ENCODE peak calls at places on chromosomes 11 and 22, in five cellular contexts. One of them, this sample, is unnamed.
A peak's percentile ranks its signal among the peaks of the same experiment; 100 is the strongest.

GRCh38 chr22:22920910-22921550 is 33.4 kb downstream of the IGLL5 start:
- DNase-seq in tibial artery: no peak
- DNase-seq in upper lobe of right lung: no peak
- DNase-seq in psoas muscle: no peak
- DNase-seq in CD4-positive, alpha-beta memory T cell: no peak
- DNase-seq in this sample: no peak

GRCh38 chr11:128361451-128362020 is 225.8 kb downstream of the ETS1 start:
- DNase-seq in psoas muscle: no peak
- DNase-seq in upper lobe of right lung: no peak
- DNase-seq in tibial artery: no peak
- DNase-seq in CD4-positive, alpha-beta memory T cell: peak; percentile 58
- DNase-seq in this sample: no peak

GRCh38 chr11:123441161-123441560 is 11.1 kb downstream of the GRAMD1B start:
- DNase-seq in CD4-positive, alpha-beta memory T cell: no peak
- DNase-seq in psoas muscle: no peak
- DNase-seq in tibial artery: no peak
- DNase-seq in upper lobe of right lung: no peak
- DNase-seq in this sample: no peak

GRCh38 chr11:88414981-88415391 is 77.5 kb upstream of the CTSC start:
- DNase-seq in tibial artery: no peak
- DNase-seq in upper lobe of right lung: no peak
- DNase-seq in psoas muscle: no peak
- DNase-seq in CD4-positive, alpha-beta memory T cell: peak; percentile 62
- DNase-seq in this sample: no peak

GRCh38 chr11:6204708-6205107 is 649 bp upstream of the C11orf42 start:
- DNase-seq in psoas muscle: no peak
- DNase-seq in CD4-positive, alpha-beta memory T cell: no peak
- DNase-seq in tibial artery: no peak
- DNase-seq in upper lobe of right lung: no peak
- DNase-seq in this sample: no peak

GRCh38 chr11:958101-958500 is 32.4 kb downstream of the AP2A2 start:
- DNase-seq in tibial artery: no peak
- DNase-seq in psoas muscle: no peak
- DNase-seq in upper lobe of right lung: no peak
- DNase-seq in CD4-positive, alpha-beta memory T cell: no peak
- DNase-seq in this sample: peak; percentile 10

GRCh38 chr11:104015649-104016415 is 20.6 kb upstream of the DDI1 start:
- DNase-seq in psoas muscle: no peak
- DNase-seq in CD4-positive, alpha-beta memory T cell: no peak
- DNase-seq in tibial artery: no peak
- DNase-seq in upper lobe of right lung: no peak
- DNase-seq in this sample: no peak

GRCh38 chr22:47787501-47788227 is 1025.2 kb downstream of the TBC1D22A start:
- DNase-seq in tibial artery: no peak
- DNase-seq in upper lobe of right lung: no peak
- DNase-seq in psoas muscle: no peak
- DNase-seq in CD4-positive, alpha-beta memory T cell: no peak
- DNase-seq in this sample: no peak

GRCh38 chr11:65497141-65498041 is 1.5 kb upstream of the MALAT1 start:
- DNase-seq in psoas muscle: peak; percentile 99
- DNase-seq in tibial artery: peak; percentile 98
- DNase-seq in CD4-positive, alpha-beta memory T cell: peak; percentile 97
- DNase-seq in upper lobe of right lung: peak; percentile 99
- DNase-seq in this sample: peak; percentile 99

GRCh38 chr22:17882162-17882561 is 107.9 kb upstream of the BID start:
- DNase-seq in tibial artery: no peak
- DNase-seq in CD4-positive, alpha-beta memory T cell: no peak
- DNase-seq in psoas muscle: no peak
- DNase-seq in upper lobe of right lung: no peak
- DNase-seq in this sample: no peak

GRCh38 chr11:114279778-114280532 is 16.2 kb upstream of the NNMT start:
- DNase-seq in psoas muscle: no peak
- DNase-seq in upper lobe of right lung: no peak
- DNase-seq in tibial artery: peak; percentile 44
- DNase-seq in CD4-positive, alpha-beta memory T cell: no peak
- DNase-seq in this sample: no peak

GRCh38 chr11:72249961-72250360 is 6.0 kb upstream of the PHOX2A start:
- DNase-seq in tibial artery: no peak
- DNase-seq in psoas muscle: no peak
- DNase-seq in CD4-positive, alpha-beta memory T cell: no peak
- DNase-seq in upper lobe of right lung: no peak
- DNase-seq in this sample: no peak

GRCh38 chr22:41910050-41910598 is 4.8 kb downstream of the SHISA8 start:
- DNase-seq in tibial artery: no peak
- DNase-seq in CD4-positive, alpha-beta memory T cell: no peak
- DNase-seq in upper lobe of right lung: no peak
- DNase-seq in psoas muscle: no peak
- DNase-seq in this sample: no peak

GRCh38 chr22:41910599-41911291 is 4.1 kb downstream of the SHISA8 start:
- DNase-seq in psoas muscle: no peak
- DNase-seq in tibial artery: no peak
- DNase-seq in CD4-positive, alpha-beta memory T cell: peak; percentile 40
- DNase-seq in upper lobe of right lung: no peak
- DNase-seq in this sample: no peak

GRCh38 chr22:41912338-41913039 is 2.4 kb downstream of the SHISA8 start:
- DNase-seq in CD4-positive, alpha-beta memory T cell: no peak
- DNase-seq in psoas muscle: no peak
- DNase-seq in upper lobe of right lung: no peak
- DNase-seq in tibial artery: no peak
- DNase-seq in this sample: no peak

GRCh38 chr22:41909290-41910049 is 5.4 kb downstream of the SHISA8 start:
- DNase-seq in upper lobe of right lung: no peak
- DNase-seq in CD4-positive, alpha-beta memory T cell: no peak
- DNase-seq in tibial artery: no peak
- DNase-seq in psoas muscle: no peak
- DNase-seq in this sample: no peak

DNA sequence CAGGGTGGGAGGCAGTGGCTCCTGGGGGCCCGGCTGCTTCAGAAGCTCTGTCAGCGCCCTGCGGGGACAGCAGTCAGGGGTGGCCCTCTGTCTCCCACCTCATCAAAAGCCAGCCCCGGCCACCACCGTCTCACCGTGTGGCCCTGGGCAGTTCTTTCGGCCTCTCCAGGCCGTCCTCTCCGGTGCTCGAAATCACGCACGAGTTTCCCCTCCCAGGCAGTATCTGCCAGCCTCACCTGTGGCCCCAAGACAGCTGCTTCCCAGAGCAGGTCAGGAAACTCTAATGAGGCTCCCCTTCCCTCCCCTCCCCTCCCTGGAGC is 3.6 kb downstream of the SHISA8 start:
- DNase-seq in tibial artery: no peak
- DNase-seq in upper lobe of right lung: no peak
- DNase-seq in psoas muscle: no peak
- DNase-seq in CD4-positive, alpha-beta memory T cell: no peak
- DNase-seq in this sample: no peak
- H3K27me3 ChIP-seq in tibial artery: peaks cover 8% of the 10 kb centered on the region
- H3K27me3 ChIP-seq in upper lobe of right lung: peaks cover 70% of the 10 kb centered on the region
- H3K27me3 ChIP-seq in psoas muscle: peaks cover 27% of the 10 kb centered on the region
- H3K27me3 ChIP-seq in CD4-positive, alpha-beta memory T cell: peaks cover 20% of the 10 kb centered on the region
- H3K27me3 ChIP-seq in this sample: peaks cover 72% of the 10 kb centered on the region

GRCh38 chr11:2134022-2135010 is 4.9 kb downstream of the IGF2 start:
- DNase-seq in tibial artery: no peak
- DNase-seq in upper lobe of right lung: no peak
- DNase-seq in psoas muscle: no peak
- DNase-seq in CD4-positive, alpha-beta memory T cell: no peak
- DNase-seq in this sample: no peak
- H3K27me3 ChIP-seq in tibial artery: no peaks in the 10 kb centered on the region
- H3K27me3 ChIP-seq in upper lobe of right lung: peaks cover 44% of the 10 kb centered on the region
- H3K27me3 ChIP-seq in psoas muscle: peaks cover 16% of the 10 kb centered on the region
- H3K27me3 ChIP-seq in CD4-positive, alpha-beta memory T cell: peaks cover 13% of the 10 kb centered on the region
- H3K27me3 ChIP-seq in this sample: peaks cover 66% of the 10 kb centered on the region

DNA sequence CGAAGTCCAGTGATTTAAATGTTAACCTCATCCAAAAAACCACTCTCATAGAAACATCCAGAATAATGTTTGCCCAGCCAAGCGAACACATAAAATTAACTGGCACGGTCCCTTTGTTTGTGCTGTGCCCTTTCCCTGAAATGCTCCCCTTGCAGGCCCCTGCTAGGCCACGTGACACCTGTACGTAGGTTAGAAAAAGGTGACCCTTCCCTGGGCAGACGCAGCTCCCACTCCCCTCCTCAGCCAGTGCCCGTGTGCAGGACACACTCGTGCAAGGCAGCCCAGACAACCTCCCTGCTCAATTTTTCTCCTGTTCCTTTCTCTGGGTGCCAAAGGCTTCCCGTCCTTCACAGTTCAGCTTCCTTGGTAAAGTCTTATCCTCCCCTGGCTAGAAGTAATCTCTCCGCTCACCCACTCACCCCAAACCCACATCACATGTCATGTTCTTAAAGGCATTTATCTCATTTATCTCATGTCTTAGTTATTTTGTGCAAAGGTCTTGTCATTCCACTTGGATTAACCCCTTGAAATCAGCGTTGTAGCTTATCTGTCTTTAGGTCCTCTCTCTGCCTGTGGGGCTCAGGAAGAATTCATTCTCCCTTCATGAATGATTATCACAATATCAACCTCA is 20.7 kb downstream of the FAM83F start:
- DNase-seq in tibial artery: no peak
- DNase-seq in CD4-positive, alpha-beta memory T cell: no peak
- DNase-seq in psoas muscle: no peak
- DNase-seq in upper lobe of right lung: no peak
- DNase-seq in this sample: no peak
- H3K27me3 ChIP-seq in tibial artery: no peaks in the 10 kb centered on the region
- H3K27me3 ChIP-seq in CD4-positive, alpha-beta memory T cell: no peaks in the 10 kb centered on the region
- H3K27me3 ChIP-seq in psoas muscle: peaks cover under 1% of the 10 kb centered on the region
- H3K27me3 ChIP-seq in upper lobe of right lung: peaks cover 21% of the 10 kb centered on the region
- H3K27me3 ChIP-seq in this sample: peaks cover 11% of the 10 kb centered on the region

GRCh38 chr11:57458060-57458409 is 2.3 kb upstream of the RTN4RL2 start:
- DNase-seq in upper lobe of right lung: no peak
- DNase-seq in CD4-positive, alpha-beta memory T cell: peak; percentile 9
- DNase-seq in tibial artery: no peak
- DNase-seq in psoas muscle: no peak
- DNase-seq in this sample: no peak

GRCh38 chr11:57457643-57458023 is 2.7 kb upstream of the RTN4RL2 start:
- DNase-seq in tibial artery: no peak
- DNase-seq in psoas muscle: no peak
- DNase-seq in upper lobe of right lung: no peak
- DNase-seq in CD4-positive, alpha-beta memory T cell: no peak
- DNase-seq in this sample: no peak

GRCh38 chr11:57459112-57460016 is 964 bp upstream of the RTN4RL2 start:
- DNase-seq in tibial artery: no peak
- DNase-seq in psoas muscle: no peak
- DNase-seq in CD4-positive, alpha-beta memory T cell: peak; percentile 19
- DNase-seq in upper lobe of right lung: no peak
- DNase-seq in this sample: no peak

GRCh38 chr11:57458410-57459111 is 1.8 kb upstream of the RTN4RL2 start:
- DNase-seq in tibial artery: peak; percentile 37
- DNase-seq in upper lobe of right lung: peak; percentile 82
- DNase-seq in psoas muscle: peak; percentile 55
- DNase-seq in CD4-positive, alpha-beta memory T cell: peak; percentile 28
- DNase-seq in this sample: peak; percentile 61

DNA sequence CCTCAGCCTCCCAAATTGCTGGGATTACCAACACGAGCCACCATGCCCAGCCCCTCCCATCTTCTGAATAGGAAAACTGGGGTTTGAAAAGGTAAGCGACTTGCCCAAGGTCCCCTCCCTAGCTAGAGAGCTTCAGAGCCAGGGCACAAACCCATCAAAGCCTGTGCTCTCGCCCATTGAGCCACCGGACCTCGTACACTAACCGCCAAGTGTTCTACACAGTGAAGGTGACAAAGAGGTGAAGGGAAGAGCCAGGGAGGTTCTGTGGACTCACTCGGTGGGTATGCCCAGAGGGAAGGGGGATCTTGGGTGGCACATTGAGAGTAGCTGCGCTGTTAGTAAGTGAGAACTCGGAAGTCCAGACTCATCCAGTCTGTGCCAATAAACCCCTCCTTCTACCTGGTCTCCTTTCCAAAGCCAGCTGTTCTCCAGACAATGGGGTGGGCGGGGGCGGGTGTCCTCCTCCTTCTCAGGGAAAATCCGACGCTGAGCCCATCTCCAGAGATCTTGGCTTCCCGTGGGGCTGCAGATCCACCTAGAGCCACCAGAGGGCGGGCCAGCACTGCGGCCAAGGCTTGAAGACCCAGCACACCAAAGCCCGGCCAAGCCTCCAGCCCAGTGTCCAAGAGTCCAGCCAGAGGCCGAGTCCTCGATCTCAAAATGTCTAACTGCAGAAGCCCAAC is 3.2 kb upstream of the RTN4RL2 start:
- DNase-seq in tibial artery: peak; percentile 92
- DNase-seq in upper lobe of right lung: peak; percentile 92
- DNase-seq in CD4-positive, alpha-beta memory T cell: peak; percentile 61
- DNase-seq in psoas muscle: peak; percentile 92
- DNase-seq in this sample: peak; percentile 92
- H3K27me3 ChIP-seq in tibial artery: no peaks in the 10 kb centered on the region
- H3K27me3 ChIP-seq in upper lobe of right lung: peaks cover 25% of the 10 kb centered on the region
- H3K27me3 ChIP-seq in CD4-positive, alpha-beta memory T cell: peaks cover 17% of the 10 kb centered on the region
- H3K27me3 ChIP-seq in psoas muscle: peaks cover 18% of the 10 kb centered on the region
- H3K27me3 ChIP-seq in this sample: peaks cover 26% of the 10 kb centered on the region

DNA sequence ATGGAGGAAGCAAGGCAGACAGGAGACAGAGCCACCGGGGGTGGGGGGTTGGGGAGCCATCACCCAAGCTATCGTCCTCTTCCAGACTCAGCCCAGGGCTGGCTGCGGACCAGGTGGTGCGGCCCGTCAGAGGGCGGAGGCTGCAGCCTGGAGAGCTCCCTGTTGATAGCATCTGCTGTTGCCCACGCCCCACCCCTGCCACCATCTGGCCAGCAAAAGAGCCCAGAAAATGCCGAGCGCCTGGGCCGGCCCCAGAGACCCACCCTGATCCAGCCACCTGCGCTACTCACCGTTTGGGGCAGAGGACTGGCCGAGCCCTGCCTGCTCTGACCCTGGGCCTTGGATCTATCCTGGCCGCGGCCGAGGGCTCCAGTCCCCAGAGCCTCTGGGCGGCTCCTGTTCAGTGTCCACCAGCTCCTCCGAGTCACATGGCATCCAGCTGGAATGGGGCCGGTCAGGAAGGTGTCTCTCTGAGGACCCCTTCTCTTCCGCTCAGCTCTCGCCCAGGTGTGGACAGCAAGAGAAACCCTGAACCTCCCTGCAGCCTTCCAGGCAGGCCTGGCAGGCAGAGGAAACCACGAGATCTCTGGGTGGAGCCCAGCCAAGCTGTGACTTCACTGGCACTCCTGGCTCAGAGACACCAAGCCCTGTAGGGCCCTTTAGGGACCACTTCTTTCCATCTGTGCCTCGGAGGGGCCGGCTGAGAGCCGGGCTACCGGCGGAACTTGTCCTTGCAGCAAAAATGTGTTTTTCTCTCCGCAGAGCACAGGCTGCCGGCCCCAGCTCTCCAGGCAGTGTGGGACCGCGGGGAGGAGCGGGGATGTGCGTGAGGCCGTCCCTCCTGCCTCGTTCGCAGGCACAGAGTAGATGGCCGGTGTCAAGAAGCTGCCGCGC is at the start of gene MRGPRE:
- DNase-seq in upper lobe of right lung: no peak
- DNase-seq in psoas muscle: no peak
- DNase-seq in CD4-positive, alpha-beta memory T cell: no peak
- DNase-seq in tibial artery: no peak
- DNase-seq in this sample: peak; percentile 46
- H3K27me3 ChIP-seq in upper lobe of right lung: peaks cover 23% of the 10 kb centered on the region
- H3K27me3 ChIP-seq in psoas muscle: peaks cover 10% of the 10 kb centered on the region
- H3K27me3 ChIP-seq in CD4-positive, alpha-beta memory T cell: no peaks in the 10 kb centered on the region
- H3K27me3 ChIP-seq in tibial artery: no peaks in the 10 kb centered on the region
- H3K27me3 ChIP-seq in this sample: peaks cover 21% of the 10 kb centered on the region